ENCODE peak calls at places on chromosome 18, in six cellular contexts. N, B, M, V, T and U are unnamed samples.

GRCh38 chr18:69380324-69380723 is 20.4 kb upstream of the DOK6 start:
- DNase-seq in N (no peak), B (no peak), M (peak), V (no peak), T (no peak), U (no peak)

GRCh38 chr18:11497585-11497984 is 111.8 kb upstream of the SLC35G4 start:
- DNase-seq in N (no peak), B (no peak), M (peak), V (no peak), T (no peak), U (no peak)

GRCh38 chr18:59659486-59660187 is 37.6 kb downstream of the CCBE1 start:
- DNase-seq in N (no peak), B (no peak), M (peak), V (peak), T (no peak), U (peak)

GRCh38 chr18:47931707-47932103 is 1.2 kb upstream of the SMAD2 start:
- DNase-seq in N (peak), B (no peak), M (peak), V (peak), T (peak), U (no peak)

GRCh38 chr18:11802586-11802985 is 48.6 kb upstream of the CHMP1B start:
- DNase-seq in N (no peak), B (no peak), M (no peak), V (no peak), T (no peak), U (no peak)

GRCh38 chr18:2961828-2962227 is 51.1 kb downstream of the LPIN2 start:
- DNase-seq in N (peak), B (no peak), M (peak), V (no peak), T (peak), U (no peak)

GRCh38 chr18:33578371-33579146 is 540 bp downstream of the ASXL3 start:
- DNase-seq in N (no peak), B (no peak), M (peak), V (peak), T (no peak), U (no peak)

GRCh38 chr18:58671941-58672565 is 788 bp downstream of the MALT1 start:
- DNase-seq in N (peak), B (no peak), M (peak), V (no peak), T (no peak), U (peak)

GRCh38 chr18:51070545-51070944 is 40.5 kb downstream of the SMAD4 start:
- DNase-seq in N (no peak), B (no peak), M (peak), V (no peak), T (no peak), U (peak)

GRCh38 chr18:3283908-3284307 is 22.0 kb downstream of the MYL12B start:
- DNase-seq in N (no peak), B (no peak), M (no peak), V (peak), T (peak), U (no peak)

DNA sequence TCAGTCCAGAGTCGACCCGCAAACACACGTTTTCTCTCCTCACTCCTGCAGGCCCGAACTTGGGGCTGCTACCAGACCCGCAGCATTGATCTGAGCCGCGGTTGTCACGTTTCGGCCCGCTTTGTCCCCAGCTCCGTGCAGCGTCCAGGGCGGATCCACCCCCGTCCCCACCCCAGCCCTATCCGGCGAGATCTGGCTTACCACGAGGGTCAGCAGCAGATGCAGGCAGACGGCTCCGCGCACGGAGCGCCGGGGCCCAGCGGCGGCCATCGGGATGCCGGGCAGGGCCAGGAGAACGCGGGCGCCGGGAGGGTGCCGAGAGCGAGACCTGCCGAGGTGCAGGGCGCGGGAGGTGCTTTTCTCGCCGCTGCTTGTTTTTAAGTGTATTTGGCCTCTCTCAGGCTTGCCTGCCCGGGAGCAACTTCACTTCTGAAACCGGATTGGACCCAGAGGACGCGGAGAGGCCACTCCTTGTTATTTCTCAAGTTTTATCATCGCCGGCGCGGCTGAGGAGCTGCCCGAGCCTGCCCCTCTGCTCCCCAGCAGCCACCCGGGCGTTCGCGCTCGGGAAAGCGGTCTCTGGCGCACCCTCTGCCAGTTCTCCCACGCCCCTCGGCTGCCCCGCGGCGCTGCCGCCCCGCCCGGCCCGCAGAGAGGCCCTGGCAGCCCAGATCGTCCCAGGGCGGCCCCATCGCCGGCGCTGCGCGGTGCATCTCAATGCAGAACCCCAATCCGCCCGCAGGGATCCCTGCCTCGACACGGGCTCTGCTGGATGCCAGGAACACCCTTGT is at the start of gene DSC3:
- DNase-seq in N (no peak), B (no peak), M (no peak), V (peak), T (peak), U (peak)
- H3K9ac ChIP-seq in N (no peak), B (peak), M (no peak), V (no peak), T (no peak), U (peak)

DNA sequence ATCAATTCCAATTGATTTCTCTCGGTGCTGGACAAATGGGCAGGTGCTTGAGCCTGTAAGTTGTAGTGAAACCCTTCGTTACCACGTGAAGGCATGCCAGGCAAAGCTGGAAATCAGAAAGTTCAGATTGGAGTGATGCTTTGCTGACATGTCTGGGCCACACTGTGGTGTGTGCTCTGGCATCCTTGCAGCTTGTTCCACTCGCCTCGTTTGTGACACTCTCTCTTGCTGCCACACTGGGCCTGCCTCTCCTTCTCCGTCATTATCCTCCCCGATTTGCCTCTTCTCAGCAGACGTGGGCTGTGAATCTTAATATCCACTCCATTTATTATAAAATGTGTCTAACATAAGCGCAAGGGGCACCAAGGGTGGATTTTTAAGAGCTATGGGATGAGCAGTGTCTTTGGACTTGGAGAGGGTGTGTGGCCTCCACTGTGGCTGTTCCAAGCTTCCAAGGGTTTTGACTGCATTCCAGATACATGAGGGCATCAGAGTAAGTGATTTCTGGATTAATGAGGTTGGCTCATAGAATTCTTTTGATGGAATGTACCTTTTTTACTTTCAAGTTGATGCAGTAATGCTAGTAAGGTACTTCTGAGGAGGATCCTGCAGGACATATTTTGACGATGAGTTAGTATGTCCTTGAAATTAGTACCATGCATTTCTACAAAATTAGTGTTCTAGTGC is 238.8 kb downstream of the TPGS2 start:
- DNase-seq in N (no peak), B (no peak), M (peak), V (no peak), T (no peak), U (no peak)
- H3K27ac ChIP-seq in N (no peak), B (no peak), M (no peak), V (no peak), T (no peak), U (no peak)

GRCh38 chr18:45166341-45167108 is 448.8 kb upstream of the SLC14A2 start:
- DNase-seq in N (no peak), B (no peak), M (peak), V (no peak), T (no peak), U (peak)
- TF ChIP-seq EZH2phosphoT487 in N (no peak), B (no peak), M (no peak), V (no peak), T (no peak), U (no peak)

GRCh38 chr18:76564636-76565237 is 69.7 kb upstream of the ZNF516 start:
- DNase-seq in N (no peak), B (no peak), M (no peak), V (no peak), T (no peak), U (no peak)
- H3K9ac ChIP-seq in N (no peak), B (no peak), M (peak), V (no peak), T (no peak), U (no peak)

DNA sequence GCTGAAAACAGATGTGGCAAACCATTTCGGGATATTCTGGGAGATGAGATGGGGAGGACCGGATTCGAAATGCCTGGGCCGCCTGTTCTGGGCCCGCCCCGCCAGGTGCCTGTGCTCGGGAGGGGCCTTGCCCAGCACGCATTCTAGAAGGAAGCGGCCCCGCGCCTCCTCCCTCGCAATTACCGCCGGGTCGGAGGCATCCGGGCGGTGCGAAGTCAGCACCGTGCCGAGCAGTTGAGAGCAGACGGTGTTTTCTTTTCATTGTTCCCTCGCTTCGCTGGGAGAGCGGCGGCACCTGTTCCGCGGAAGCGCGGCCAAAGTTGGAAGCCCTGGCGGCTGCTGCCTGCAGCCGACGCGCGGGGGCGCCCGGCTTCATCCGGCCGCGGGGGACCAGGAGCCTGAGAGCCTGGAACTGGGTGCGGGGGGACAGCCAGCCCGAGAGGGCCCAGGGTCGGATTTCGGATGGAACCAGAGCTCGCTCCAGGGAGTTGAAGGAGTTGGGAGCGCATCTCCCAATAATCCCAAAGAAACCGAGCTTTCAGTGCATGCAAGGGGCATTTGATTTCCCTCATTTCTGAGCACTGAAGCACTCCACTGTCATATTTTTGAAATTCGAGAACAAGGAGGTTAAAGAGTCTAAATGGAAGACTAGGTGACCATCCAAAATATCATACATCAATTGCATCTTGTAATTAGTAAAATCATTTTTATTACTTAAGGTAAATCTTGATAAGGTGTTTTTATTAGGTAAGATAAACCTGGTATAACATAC is 241.8 kb upstream of the RAB12 start:
- DNase-seq in N (peak), B (peak), M (peak), V (peak), T (peak), U (peak)
- H3K27ac ChIP-seq in N (peak), B (no peak), M (no peak), V (no peak), T (no peak), U (no peak)

GRCh38 chr18:23281626-23282436 is 146.5 kb downstream of the CABLES1 start:
- DNase-seq in N (no peak), B (peak), M (peak), V (no peak), T (peak), U (peak)
- TF ChIP-seq EZH2phosphoT487 in N (no peak), B (no peak), M (no peak), V (no peak), T (no peak), U (no peak)

GRCh38 chr18:78983530-78983929 is 3.9 kb downstream of the SALL3 start:
- DNase-seq in N (no peak), B (no peak), M (no peak), V (peak), T (no peak), U (no peak)

GRCh38 chr18:78980279-78980771 is 707 bp downstream of the SALL3 start:
- DNase-seq in N (no peak), B (no peak), M (no peak), V (no peak), T (peak), U (no peak)

GRCh38 chr18:78981652-78981955 is 2.0 kb downstream of the SALL3 start:
- DNase-seq in N (no peak), B (no peak), M (no peak), V (peak), T (no peak), U (no peak)

GRCh38 chr18:78980777-78981651 is 1.4 kb downstream of the SALL3 start:
- DNase-seq in N (no peak), B (no peak), M (no peak), V (peak), T (no peak), U (no peak)

GRCh38 chr18:78982186-78982585 is 2.6 kb downstream of the SALL3 start:
- DNase-seq in N (no peak), B (no peak), M (no peak), V (peak), T (no peak), U (no peak)
- H3K9ac ChIP-seq in N (no peak), B (no peak), M (no peak), V (peak), T (no peak), U (no peak)

DNA sequence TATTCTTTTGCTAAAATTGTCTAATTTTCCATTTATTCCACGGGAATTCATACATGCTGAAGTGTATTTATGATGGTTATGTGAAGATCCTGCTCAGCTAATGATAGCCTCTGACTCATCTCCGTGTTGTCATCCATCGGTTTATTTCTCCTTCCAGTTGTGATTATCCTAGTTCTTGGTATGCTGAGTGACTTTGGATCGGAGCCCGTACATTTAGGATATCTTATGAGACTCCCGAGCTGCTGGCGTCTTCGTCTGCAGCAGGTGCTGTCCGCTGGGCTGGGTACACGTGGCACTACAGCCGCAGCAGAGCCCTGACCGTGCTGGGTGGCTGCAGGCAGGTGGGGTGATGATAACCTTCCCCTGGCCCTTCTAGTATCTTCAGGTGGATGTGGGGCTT is 40.1 kb upstream of the GALR1 start:
- DNase-seq in N (no peak), B (no peak), M (peak), V (no peak), T (no peak), U (peak)
- H3K27ac ChIP-seq in N (no peak), B (no peak), M (peak), V (no peak), T (no peak), U (peak)